ENCODE peak calls at places on chromosome 16, in seven cellular contexts. R is right lobe of liver; V is ovary; E is effector memory CD4-positive, alpha-beta T cell; J is AG04449; N is cardiac fibroblast; X is cardiac muscle cell. T is an unnamed sample.
A peak's percentile ranks its signal among the peaks of the same experiment; 100 is the strongest.

GRCh38 chr16:17318200-17318599 is 152.6 kb downstream of the XYLT1 start:
- DNase-seq in R (no peak), V (no peak), E (no peak), J (no peak), N (peak; percentile 68), X (no peak), T (no peak)

GRCh38 chr16:24508614-24509013 is 30.8 kb upstream of the RBBP6 start:
- DNase-seq in R (no peak), V (no peak), E (no peak), J (peak; percentile 58), N (peak; percentile 88), X (no peak), T (no peak)

GRCh38 chr16:67456383-67457140 is 24.4 kb downstream of the ATP6V0D1 start:
- DNase-seq in R (no peak), V (no peak), E (no peak), J (no peak), N (peak; percentile 57), X (no peak), T (no peak)

GRCh38 chr16:27226976-27227705 is 23.8 kb downstream of the KDM8 start:
- DNase-seq in R (no peak), V (no peak), E (no peak), J (no peak), N (no peak), X (no peak), T (no peak)

GRCh38 chr16:11511801-11512200 is 74.9 kb downstream of the LITAF start:
- DNase-seq in R (no peak), V (no peak), E (no peak), J (no peak), N (no peak), X (no peak), T (no peak)

GRCh38 chr16:59324462-59324861 is 590.3 kb upstream of the GOT2 start:
- DNase-seq in R (no peak), V (no peak), E (no peak), J (no peak), N (peak; percentile 2), X (no peak), T (no peak)

GRCh38 chr16:27270389-27270788 is 1.8 kb upstream of the NSMCE1 start:
- DNase-seq in R (no peak), V (no peak), E (no peak), J (no peak), N (no peak), X (no peak), T (no peak)

GRCh38 chr16:87348616-87349157 is 31.5 kb upstream of the C16orf95 start:
- DNase-seq in R (no peak), V (no peak), E (no peak), J (no peak), N (no peak), X (no peak), T (no peak)

GRCh38 chr16:57107324-57107922 is 15.0 kb downstream of the CPNE2 start:
- DNase-seq in R (no peak), V (no peak), E (no peak), J (no peak), N (no peak), X (no peak), T (no peak)

GRCh38 chr16:84005391-84005790 is 37.2 kb downstream of the SLC38A8 start:
- DNase-seq in R (no peak), V (no peak), E (no peak), J (no peak), N (no peak), X (no peak), T (no peak)

GRCh38 chr16:89013692-89014455 is 36.9 kb upstream of the CBFA2T3 start:
- DNase-seq in R (peak; percentile 6), V (no peak), E (no peak), J (no peak), N (no peak), X (no peak), T (no peak)

GRCh38 chr16:47667956-47668355 is 206.8 kb downstream of the PHKB start:
- DNase-seq in R (no peak), V (no peak), E (no peak), J (no peak), N (peak; percentile 9), X (no peak), T (no peak)

GRCh38 chr16:66298571-66299120 is 67.8 kb upstream of the CDH5 start:
- DNase-seq in R (no peak), V (no peak), E (no peak), J (no peak), N (no peak), X (no peak), T (no peak)

GRCh38 chr16:25585526-25585925 is 106.2 kb upstream of the HS3ST4 start:
- DNase-seq in R (no peak), V (no peak), E (no peak), J (no peak), N (no peak), X (no peak), T (peak; percentile 8)

GRCh38 chr16:16073884-16074781 is 124.7 kb downstream of the ABCC1 start:
- DNase-seq in R (no peak), V (no peak), E (no peak), J (peak; percentile 88), N (peak; percentile 69), X (peak; percentile 90), T (no peak)

GRCh38 chr16:68737730-68738590 is 868 bp downstream of the CDH1 start:
- DNase-seq in R (peak; percentile 78), V (peak; percentile 48), E (no peak), J (no peak), N (no peak), X (peak; percentile 18), T (no peak)

GRCh38 chr16:1181715-1182671 is 29.1 kb downstream of the CACNA1H start:
- DNase-seq in R (peak; percentile 76), V (peak; percentile 93), E (no peak), J (peak; percentile 3), N (peak; percentile 92), X (no peak), T (no peak)

GRCh38 chr16:87850009-87851006 is 19.0 kb downstream of the SLC7A5 start:
- DNase-seq in R (peak; percentile 71), V (peak; percentile 64), E (peak; percentile 62), J (no peak), N (peak; percentile 51), X (peak; percentile 76), T (peak; percentile 53)

GRCh38 chr16:82146957-82147356 is 23.1 kb downstream of the MPHOSPH6 start:
- DNase-seq in R (no peak), V (no peak), E (no peak), J (no peak), N (no peak), X (no peak), T (no peak)

GRCh38 chr16:25065899-25066298 is 45.6 kb upstream of the LCMT1 start:
- DNase-seq in R (no peak), V (no peak), E (no peak), J (no peak), N (no peak), X (no peak), T (no peak)

GRCh38 chr16:5071681-5072333 is at the start of gene ALG1:
- DNase-seq in R (peak; percentile 89), V (peak; percentile 95), E (peak; percentile 74), J (no peak), N (peak; percentile 90), X (peak; percentile 92), T (peak; percentile 70)

GRCh38 chr16:4212934-4213296 is 29.0 kb downstream of the SRL start:
- DNase-seq in R (no peak), V (no peak), E (no peak), J (no peak), N (peak; percentile 83), X (no peak), T (no peak)

GRCh38 chr16:89921699-89922476 is 1.3 kb upstream of the TUBB3 start:
- DNase-seq in R (peak; percentile 77), V (peak; percentile 81), E (no peak), J (peak; percentile 71), N (peak; percentile 94), X (peak; percentile 50), T (no peak)

GRCh38 chr16:22191966-22192260 is 14.2 kb upstream of the EEF2K start:
- DNase-seq in R (no peak), V (peak; percentile 49), E (no peak), J (no peak), N (no peak), X (peak; percentile 26), T (no peak)
- H3K4me3 ChIP-seq in R (no peak overlapping the region), V (peak overlapping the region; percentile 55), E (peak overlapping the region; percentile 49), J (peak overlapping the region; percentile 69), N (peak overlapping the region; percentile 45), X (peak overlapping the region; percentile 43), T (peak overlapping the region; percentile 72)

GRCh38 chr16:85984211-85984880 is 85.4 kb downstream of the IRF8 start:
- DNase-seq in R (peak; percentile 7), V (no peak), E (no peak), J (no peak), N (no peak), X (no peak), T (no peak)
- H3K4me3 ChIP-seq in R (no peak overlapping the region), V (no peak overlapping the region), E (no peak overlapping the region), J (no peak overlapping the region), N (no peak overlapping the region), X (no peak overlapping the region), T (no peak overlapping the region)

DNA sequence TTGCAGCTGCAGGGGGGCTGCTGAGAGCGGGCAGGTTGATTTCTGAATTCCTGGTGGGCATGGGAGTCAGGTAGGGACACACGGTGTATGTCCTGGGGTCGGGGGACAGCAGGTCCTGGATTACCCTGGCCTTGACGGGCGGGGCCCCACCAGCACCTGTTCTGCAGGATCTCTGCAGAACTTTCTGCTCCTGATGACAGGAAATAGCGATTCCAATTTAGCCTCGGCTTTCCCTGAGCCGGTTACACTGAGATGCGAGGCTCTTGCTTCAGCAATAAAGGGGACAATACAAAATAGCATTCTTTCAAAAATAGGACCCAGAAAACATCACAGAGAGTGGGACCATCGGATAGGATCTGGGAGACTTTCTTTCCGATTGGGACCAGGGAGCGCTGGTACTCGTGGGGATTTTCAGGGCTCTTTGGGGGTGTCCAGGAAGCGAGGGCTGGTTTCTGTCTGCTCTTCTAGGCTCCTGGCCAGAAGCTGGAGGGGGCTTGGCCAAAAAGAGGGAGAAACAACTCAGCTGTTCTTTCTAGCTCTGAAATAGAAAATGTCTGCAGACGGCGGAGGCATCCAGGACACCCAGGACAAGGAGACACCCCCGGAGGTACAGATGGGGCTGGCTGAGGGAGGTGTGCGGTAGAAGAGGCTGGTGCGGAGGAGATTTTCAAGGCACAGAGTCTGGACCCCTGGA is 642 bp downstream of the ZNF205 start:
- DNase-seq in R (no peak), V (peak; percentile 66), E (no peak), J (no peak), N (no peak), X (no peak), T (no peak)
- H3K4me3 ChIP-seq in R (peak overlapping the region; percentile 79), V (peak overlapping the region; percentile 66), E (no peak overlapping the region), J (peak overlapping the region; percentile 95), N (peak overlapping the region; percentile 76), X (peak overlapping the region; percentile 99), T (no peak overlapping the region)

GRCh38 chr16:49461517-49461951 is 87.9 kb downstream of the C16orf78 start:
- DNase-seq in R (no peak), V (no peak), E (no peak), J (no peak), N (no peak), X (no peak), T (no peak)

GRCh38 chr16:49463529-49463928 is 89.9 kb downstream of the C16orf78 start:
- DNase-seq in R (no peak), V (no peak), E (peak; percentile 61), J (no peak), N (no peak), X (no peak), T (peak; percentile 99)

GRCh38 chr16:49462989-49463371 is 89.4 kb downstream of the C16orf78 start:
- DNase-seq in R (no peak), V (no peak), E (no peak), J (no peak), N (no peak), X (no peak), T (peak; percentile 78)

GRCh38 chr16:49460786-49461470 is 87.3 kb downstream of the C16orf78 start:
- DNase-seq in R (no peak), V (no peak), E (no peak), J (no peak), N (no peak), X (no peak), T (no peak)

GRCh38 chr16:49462356-49462988 is 88.9 kb downstream of the C16orf78 start:
- DNase-seq in R (no peak), V (no peak), E (no peak), J (no peak), N (no peak), X (no peak), T (peak; percentile 55)
- H3K4me3 ChIP-seq in R (no peak overlapping the region), V (no peak overlapping the region), E (no peak overlapping the region), J (no peak overlapping the region), N (no peak overlapping the region), X (no peak overlapping the region), T (peak overlapping the region; percentile 52)